ENCODE peak calls at places on chromosome 6, in six cellular contexts. One of them, this sample, is unnamed.

GRCh38 chr6:24428615-24429014 is 25.9 kb downstream of the MRS2 start:
- DNase-seq in heart left ventricle: no peak
- DNase-seq in hepatocyte: no peak
- DNase-seq in heart right ventricle: no peak
- DNase-seq in neuronal stem cell: no peak
- DNase-seq in lung: no peak
- DNase-seq in this sample: no peak

GRCh38 chr6:37170273-37171140 is 555 bp downstream of the PIM1 start:
- DNase-seq in hepatocyte: peak; percentile 80
- DNase-seq in neuronal stem cell: peak; percentile 62
- DNase-seq in heart right ventricle: peak; percentile 44
- DNase-seq in heart left ventricle: peak; percentile 33
- DNase-seq in lung: peak; percentile 49
- DNase-seq in this sample: peak; percentile 28

GRCh38 chr6:27617700-27618689 is 145.1 kb upstream of the ZNF184 start:
- DNase-seq in heart right ventricle: no peak
- DNase-seq in lung: no peak
- DNase-seq in heart left ventricle: no peak
- DNase-seq in hepatocyte: peak; percentile 65
- DNase-seq in neuronal stem cell: no peak
- DNase-seq in this sample: no peak

GRCh38 chr6:129774697-129775447 is 64.9 kb upstream of the ARHGAP18 start:
- DNase-seq in neuronal stem cell: peak; percentile 78
- DNase-seq in heart left ventricle: peak; percentile 69
- DNase-seq in lung: peak; percentile 69
- DNase-seq in hepatocyte: peak; percentile 89
- DNase-seq in heart right ventricle: peak; percentile 67
- DNase-seq in this sample: peak; percentile 85

GRCh38 chr6:129621252-129621651 is 88.7 kb downstream of the ARHGAP18 start:
- DNase-seq in heart right ventricle: no peak
- DNase-seq in hepatocyte: no peak
- DNase-seq in neuronal stem cell: no peak
- DNase-seq in heart left ventricle: no peak
- DNase-seq in lung: no peak
- DNase-seq in this sample: peak; percentile 38

GRCh38 chr6:16436550-16436949 is 198.2 kb downstream of the GMPR start:
- DNase-seq in neuronal stem cell: no peak
- DNase-seq in hepatocyte: no peak
- DNase-seq in lung: no peak
- DNase-seq in heart right ventricle: no peak
- DNase-seq in heart left ventricle: no peak
- DNase-seq in this sample: no peak

GRCh38 chr6:135087803-135088202 is 33.2 kb upstream of the HBS1L start:
- DNase-seq in heart left ventricle: no peak
- DNase-seq in heart right ventricle: no peak
- DNase-seq in neuronal stem cell: no peak
- DNase-seq in lung: no peak
- DNase-seq in hepatocyte: no peak
- DNase-seq in this sample: no peak

GRCh38 chr6:35737413-35738211 is 780 bp downstream of the ARMC12 start:
- DNase-seq in heart left ventricle: no peak
- DNase-seq in heart right ventricle: no peak
- DNase-seq in hepatocyte: peak; percentile 86
- DNase-seq in lung: no peak
- DNase-seq in neuronal stem cell: no peak
- DNase-seq in this sample: no peak

GRCh38 chr6:147053311-147053921 is 150.8 kb upstream of the STXBP5 start:
- DNase-seq in lung: no peak
- DNase-seq in hepatocyte: no peak
- DNase-seq in neuronal stem cell: no peak
- DNase-seq in heart right ventricle: no peak
- DNase-seq in heart left ventricle: no peak
- DNase-seq in this sample: no peak

GRCh38 chr6:41682497-41682961 is 44.3 kb downstream of the MDFI start:
- DNase-seq in lung: no peak
- DNase-seq in neuronal stem cell: no peak
- DNase-seq in heart right ventricle: peak; percentile 25
- DNase-seq in heart left ventricle: peak; percentile 27
- DNase-seq in hepatocyte: no peak
- DNase-seq in this sample: peak; percentile 49

GRCh38 chr6:157224957-157225574 is 98.3 kb downstream of the TMEM242 start:
- DNase-seq in neuronal stem cell: no peak
- DNase-seq in heart right ventricle: no peak
- DNase-seq in heart left ventricle: no peak
- DNase-seq in hepatocyte: no peak
- DNase-seq in lung: no peak
- DNase-seq in this sample: no peak

GRCh38 chr6:116508527-116508926 is 2.9 kb upstream of the CALHM5 start:
- DNase-seq in hepatocyte: no peak
- DNase-seq in neuronal stem cell: no peak
- DNase-seq in lung: no peak
- DNase-seq in heart right ventricle: no peak
- DNase-seq in heart left ventricle: no peak
- DNase-seq in this sample: no peak

GRCh38 chr6:28719275-28719940 is 193.7 kb downstream of the GPX5 start:
- DNase-seq in heart left ventricle: no peak
- DNase-seq in hepatocyte: no peak
- DNase-seq in lung: no peak
- DNase-seq in heart right ventricle: no peak
- DNase-seq in neuronal stem cell: no peak
- DNase-seq in this sample: no peak

GRCh38 chr6:3318226-3318625 is 59.5 kb downstream of the PSMG4 start:
- DNase-seq in hepatocyte: no peak
- DNase-seq in heart left ventricle: no peak
- DNase-seq in neuronal stem cell: no peak
- DNase-seq in lung: no peak
- DNase-seq in heart right ventricle: no peak
- DNase-seq in this sample: no peak

GRCh38 chr6:130885392-130886192 is 58.4 kb downstream of the SMLR1 start:
- DNase-seq in heart left ventricle: peak; percentile 71
- DNase-seq in neuronal stem cell: peak; percentile 81
- DNase-seq in heart right ventricle: peak; percentile 83
- DNase-seq in hepatocyte: peak; percentile 87
- DNase-seq in lung: peak; percentile 76
- DNase-seq in this sample: peak; percentile 87

GRCh38 chr6:154908723-154909122 is 86.4 kb upstream of the TIAM2 start:
- DNase-seq in hepatocyte: no peak
- DNase-seq in heart right ventricle: no peak
- DNase-seq in heart left ventricle: no peak
- DNase-seq in neuronal stem cell: no peak
- DNase-seq in lung: no peak
- DNase-seq in this sample: no peak

GRCh38 chr6:113385020-113385431 is 472.1 kb upstream of the MARCKS start:
- DNase-seq in heart left ventricle: no peak
- DNase-seq in heart right ventricle: no peak
- DNase-seq in hepatocyte: no peak
- DNase-seq in lung: no peak
- DNase-seq in neuronal stem cell: no peak
- DNase-seq in this sample: no peak

GRCh38 chr6:81484251-81484650 is 268.2 kb downstream of the TENT5A start:
- DNase-seq in neuronal stem cell: no peak
- DNase-seq in heart right ventricle: no peak
- DNase-seq in hepatocyte: no peak
- DNase-seq in heart left ventricle: no peak
- DNase-seq in lung: no peak
- DNase-seq in this sample: no peak

GRCh38 chr6:131510094-131510493 is 62.9 kb upstream of the ARG1 start:
- DNase-seq in heart left ventricle: no peak
- DNase-seq in hepatocyte: no peak
- DNase-seq in neuronal stem cell: no peak
- DNase-seq in heart right ventricle: no peak
- DNase-seq in lung: no peak
- DNase-seq in this sample: no peak

GRCh38 chr6:99602519-99603420 is 3.9 kb upstream of the PRDM13 start:
- DNase-seq in neuronal stem cell: no peak
- DNase-seq in lung: no peak
- DNase-seq in hepatocyte: no peak
- DNase-seq in heart left ventricle: no peak
- DNase-seq in heart right ventricle: no peak
- DNase-seq in this sample: no peak

GRCh38 chr6:36386495-36387439 is 702 bp downstream of the ETV7 start:
- DNase-seq in hepatocyte: peak; percentile 64
- DNase-seq in heart left ventricle: no peak
- DNase-seq in lung: peak; percentile 38
- DNase-seq in neuronal stem cell: no peak
- DNase-seq in heart right ventricle: peak; percentile 31
- DNase-seq in this sample: peak; percentile 47

GRCh38 chr6:89161326-89162046 is 15.6 kb downstream of the PM20D2 start:
- DNase-seq in neuronal stem cell: no peak
- DNase-seq in heart left ventricle: no peak
- DNase-seq in lung: no peak
- DNase-seq in hepatocyte: no peak
- DNase-seq in heart right ventricle: no peak
- DNase-seq in this sample: no peak

GRCh38 chr6:35068206-35068605 is 72.9 kb downstream of the TCP11 start:
- DNase-seq in heart right ventricle: no peak
- DNase-seq in hepatocyte: no peak
- DNase-seq in neuronal stem cell: no peak
- DNase-seq in heart left ventricle: no peak
- DNase-seq in lung: no peak
- DNase-seq in this sample: no peak

GRCh38 chr6:145603424-145603833 is 131.9 kb downstream of the EPM2A start:
- DNase-seq in heart right ventricle: no peak
- DNase-seq in hepatocyte: no peak
- DNase-seq in lung: no peak
- DNase-seq in heart left ventricle: no peak
- DNase-seq in neuronal stem cell: no peak
- DNase-seq in this sample: no peak

GRCh38 chr6:26216015-26216885 is 129.0 kb downstream of the HFE start:
- DNase-seq in neuronal stem cell: no peak
- DNase-seq in hepatocyte: peak; percentile 94
- DNase-seq in lung: no peak
- DNase-seq in heart right ventricle: peak; percentile 78
- DNase-seq in heart left ventricle: peak; percentile 60
- DNase-seq in this sample: peak; percentile 89

DNA sequence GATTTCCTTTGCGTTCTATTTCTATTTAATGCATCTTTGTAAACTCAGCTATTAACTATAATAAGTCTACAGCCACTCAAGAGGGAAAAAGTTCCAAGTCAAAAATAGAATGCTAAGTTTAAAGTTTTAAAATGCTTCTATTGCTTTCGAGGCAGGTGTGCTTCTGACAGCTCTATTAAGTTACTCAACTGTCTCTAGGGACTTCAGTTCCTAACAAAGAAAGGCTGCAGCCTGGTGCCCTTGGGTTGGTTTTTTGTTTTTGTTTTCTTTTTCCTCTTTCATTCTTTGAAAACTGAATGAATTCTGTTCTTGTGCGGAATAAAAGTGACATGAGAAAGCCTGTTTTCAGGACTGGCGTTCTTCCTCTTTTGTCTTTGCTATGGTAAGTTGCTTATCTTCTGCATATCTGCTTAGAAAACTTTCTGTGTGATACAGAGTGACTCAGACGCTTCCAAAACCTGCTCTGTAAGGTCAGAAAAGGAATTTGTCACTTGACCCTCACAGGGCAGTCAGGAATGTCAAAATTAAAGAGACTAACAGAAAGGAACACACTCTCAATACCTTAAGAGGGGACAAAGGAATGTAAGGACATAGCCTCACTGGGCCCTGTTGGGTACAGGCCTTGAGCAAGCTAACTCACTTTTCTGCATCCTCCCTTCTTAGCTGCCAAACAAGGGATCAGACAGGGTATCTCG is 56.1 kb upstream of the NHSL1 start:
- DNase-seq in lung: peak; percentile 53
- DNase-seq in heart left ventricle: no peak
- DNase-seq in neuronal stem cell: peak; percentile 71
- DNase-seq in hepatocyte: no peak
- DNase-seq in heart right ventricle: no peak
- DNase-seq in this sample: no peak
- H3K4me1 ChIP-seq in lung: peaks cover 11% of the 10 kb centered on the region
- H3K4me1 ChIP-seq in heart left ventricle: no peaks in the 10 kb centered on the region
- H3K4me1 ChIP-seq in neuronal stem cell: peaks cover 33% of the 10 kb centered on the region
- H3K4me1 ChIP-seq in hepatocyte: peaks cover 36% of the 10 kb centered on the region
- H3K4me1 ChIP-seq in heart right ventricle: peaks cover 9% of the 10 kb centered on the region
- H3K4me1 ChIP-seq in this sample: no peaks in the 10 kb centered on the region

GRCh38 chr6:20955751-20956150 is 421.5 kb downstream of the CDKAL1 start:
- DNase-seq in heart right ventricle: no peak
- DNase-seq in lung: no peak
- DNase-seq in neuronal stem cell: no peak
- DNase-seq in hepatocyte: no peak
- DNase-seq in heart left ventricle: no peak
- DNase-seq in this sample: no peak
- H3K4me1 ChIP-seq in heart right ventricle: no peaks in the 10 kb centered on the region
- H3K4me1 ChIP-seq in lung: peaks cover 7% of the 10 kb centered on the region
- H3K4me1 ChIP-seq in neuronal stem cell: peaks cover 7% of the 10 kb centered on the region
- H3K4me1 ChIP-seq in hepatocyte: no peaks in the 10 kb centered on the region
- H3K4me1 ChIP-seq in heart left ventricle: no peaks in the 10 kb centered on the region
- H3K4me1 ChIP-seq in this sample: no peaks in the 10 kb centered on the region

GRCh38 chr6:31899215-31899614 is 1.7 kb upstream of the EHMT2 start:
- DNase-seq in lung: no peak
- DNase-seq in heart right ventricle: no peak
- DNase-seq in hepatocyte: no peak
- DNase-seq in neuronal stem cell: no peak
- DNase-seq in heart left ventricle: no peak
- DNase-seq in this sample: no peak

GRCh38 chr6:31896856-31897611 is 464 bp downstream of the EHMT2 start:
- DNase-seq in heart left ventricle: no peak
- DNase-seq in hepatocyte: peak; percentile 40
- DNase-seq in heart right ventricle: no peak
- DNase-seq in lung: no peak
- DNase-seq in neuronal stem cell: peak; percentile 41
- DNase-seq in this sample: no peak

GRCh38 chr6:31897612-31898199 is at the start of gene EHMT2:
- DNase-seq in lung: peak; percentile 85
- DNase-seq in hepatocyte: peak; percentile 95
- DNase-seq in heart left ventricle: peak; percentile 88
- DNase-seq in heart right ventricle: peak; percentile 85
- DNase-seq in neuronal stem cell: peak; percentile 85
- DNase-seq in this sample: peak; percentile 89

GRCh38 chr6:31898200-31899011 is 908 bp upstream of the EHMT2 start:
- DNase-seq in lung: no peak
- DNase-seq in heart right ventricle: no peak
- DNase-seq in neuronal stem cell: peak; percentile 23
- DNase-seq in hepatocyte: peak; percentile 69
- DNase-seq in heart left ventricle: no peak
- DNase-seq in this sample: peak; percentile 58

GRCh38 chr6:31896493-31896855 is 1.0 kb downstream of the EHMT2 start:
- DNase-seq in hepatocyte: no peak
- DNase-seq in heart right ventricle: no peak
- DNase-seq in neuronal stem cell: no peak
- DNase-seq in heart left ventricle: no peak
- DNase-seq in lung: no peak
- DNase-seq in this sample: no peak
- H3K4me1 ChIP-seq in hepatocyte: peaks cover 14% of the 10 kb centered on the region
- H3K4me1 ChIP-seq in heart right ventricle: peaks cover 10% of the 10 kb centered on the region
- H3K4me1 ChIP-seq in neuronal stem cell: peaks cover 21% of the 10 kb centered on the region
- H3K4me1 ChIP-seq in heart left ventricle: peaks cover 11% of the 10 kb centered on the region
- H3K4me1 ChIP-seq in lung: no peaks in the 10 kb centered on the region
- H3K4me1 ChIP-seq in this sample: peaks cover 36% of the 10 kb centered on the region

GRCh38 chr6:117568831-117569434 is 33.4 kb downstream of the GOPC start:
- DNase-seq in neuronal stem cell: no peak
- DNase-seq in hepatocyte: no peak
- DNase-seq in lung: no peak
- DNase-seq in heart right ventricle: no peak
- DNase-seq in heart left ventricle: no peak
- DNase-seq in this sample: no peak
- H3K4me1 ChIP-seq in neuronal stem cell: no peaks in the 10 kb centered on the region
- H3K4me1 ChIP-seq in hepatocyte: no peaks in the 10 kb centered on the region
- H3K4me1 ChIP-seq in lung: no peaks in the 10 kb centered on the region
- H3K4me1 ChIP-seq in heart right ventricle: no peaks in the 10 kb centered on the region
- H3K4me1 ChIP-seq in heart left ventricle: no peaks in the 10 kb centered on the region
- H3K4me1 ChIP-seq in this sample: no peaks in the 10 kb centered on the region